ENCODE peak calls at places on chromosomes 7 and 10, in five cellular contexts. H is Panc1; O is stimulated activated CD4-positive, alpha-beta T cell treated with anti-CD3 and anti-CD28 coated beads, Interleukin-15, amount 100 ng/mL, for 24 hours; E is memory B cell; M is activated CD8-positive, alpha-beta memory T cell treated with anti-CD3 and anti-CD28 coated beads for 24 hours. Z is an unnamed sample.

GRCh38 chr10:32960022-32960421 is 2.0 kb upstream of the ITGB1 start:
- DNase-seq in H (no peak), O (no peak), E (no peak), M (no peak), Z (no peak)

GRCh38 chr7:22480523-22481075 is 19.4 kb downstream of the STEAP1B start:
- DNase-seq in H (no peak), O (no peak), E (no peak), M (no peak), Z (no peak)

GRCh38 chr7:72538856-72539255 is 126.7 kb upstream of the CALN1 start:
- DNase-seq in H (no peak), O (no peak), E (no peak), M (no peak), Z (no peak)

GRCh38 chr10:97131702-97132101 is 54.1 kb downstream of the SLIT1 start:
- DNase-seq in H (no peak), O (no peak), E (no peak), M (no peak), Z (no peak)

GRCh38 chr10:90181251-90181691 is 479.9 kb downstream of the KIF20B start:
- DNase-seq in H (no peak), O (no peak), E (no peak), M (no peak), Z (no peak)

GRCh38 chr10:96339956-96340904 is 18.6 kb downstream of the OPALIN start:
- DNase-seq in H (peak; percentile 20), O (peak; percentile 72), E (peak; percentile 41), M (peak; percentile 65), Z (no peak)

GRCh38 chr10:4834896-4835405 is 8.9 kb downstream of the AKR1E2 start:
- DNase-seq in H (no peak), O (no peak), E (no peak), M (no peak), Z (no peak)

GRCh38 chr7:76314042-76314721 is 11.7 kb downstream of the HSPB1 start:
- DNase-seq in H (no peak), O (peak; percentile 98), E (peak; percentile 88), M (peak; percentile 99), Z (peak; percentile 97)

GRCh38 chr10:12164085-12164484 is 31.6 kb downstream of the NUDT5 start:
- DNase-seq in H (no peak), O (no peak), E (no peak), M (no peak), Z (no peak)

GRCh38 chr10:61316866-61317265 is 136.3 kb downstream of the TMEM26 start:
- DNase-seq in H (no peak), O (no peak), E (no peak), M (no peak), Z (no peak)

GRCh38 chr10:117345143-117345542 is 30.1 kb downstream of the PDZD8 start:
- DNase-seq in H (no peak), O (no peak), E (no peak), M (no peak), Z (no peak)

GRCh38 chr10:1270906-1271305 is 214.7 kb downstream of the WDR37 start:
- DNase-seq in H (no peak), O (no peak), E (no peak), M (no peak), Z (no peak)

GRCh38 chr10:62037166-62037831 is 135.8 kb downstream of the ARID5B start:
- DNase-seq in H (no peak), O (no peak), E (no peak), M (no peak), Z (no peak)

GRCh38 chr7:94160719-94161435 is 156.7 kb upstream of the BET1 start:
- DNase-seq in H (no peak), O (no peak), E (no peak), M (no peak), Z (no peak)

GRCh38 chr10:128437786-128438350 is 311.6 kb upstream of the MKI67 start:
- DNase-seq in H (no peak), O (no peak), E (no peak), M (no peak), Z (no peak)

GRCh38 chr7:44375236-44375699 is 49.9 kb upstream of the CAMK2B start:
- DNase-seq in H (no peak), O (peak; percentile 22), E (no peak), M (no peak), Z (no peak)

GRCh38 chr10:15137636-15138035 is 30.9 kb downstream of the NMT2 start:
- DNase-seq in H (no peak), O (no peak), E (no peak), M (no peak), Z (no peak)

GRCh38 chr7:134637934-134638719 is 8.5 kb upstream of the BPGM start:
- DNase-seq in H (no peak), O (peak; percentile 6), E (no peak), M (no peak), Z (no peak)

GRCh38 chr10:47361293-47361692 is 13.1 kb downstream of the RBP3 start:
- DNase-seq in H (no peak), O (peak; percentile 59), E (no peak), M (no peak), Z (no peak)

GRCh38 chr7:116436305-116436826 is 63.2 kb upstream of the CAV2 start:
- DNase-seq in H (no peak), O (no peak), E (no peak), M (no peak), Z (no peak)

GRCh38 chr10:49844775-49845561 is 82.8 kb upstream of the OGDHL start:
- DNase-seq in H (peak; percentile 36), O (no peak), E (no peak), M (no peak), Z (no peak)

GRCh38 chr10:35641430-35642015 is 573 bp downstream of the FZD8 start:
- DNase-seq in H (no peak), O (peak; percentile 38), E (no peak), M (peak; percentile 62), Z (no peak)

GRCh38 chr10:122391875-122392274 is 17.4 kb downstream of the PLEKHA1 start:
- DNase-seq in H (no peak), O (no peak), E (no peak), M (no peak), Z (no peak)

GRCh38 chr7:11182736-11183135 is 209.1 kb downstream of the PHF14 start:
- DNase-seq in H (no peak), O (no peak), E (no peak), M (no peak), Z (no peak)

GRCh38 chr7:7562736-7563135 is 3.9 kb upstream of the MIOS start:
- DNase-seq in H (no peak), O (no peak), E (no peak), M (no peak), Z (no peak)

GRCh38 chr10:92689663-92690210 is at the start of gene HHEX:
- DNase-seq in H (no peak), O (peak; percentile 48), E (no peak), M (no peak), Z (peak; percentile 90)

GRCh38 chr7:138979226-138979979 is 1.8 kb downstream of the KIAA1549 start:
- DNase-seq in H (no peak), O (no peak), E (no peak), M (no peak), Z (no peak)

Z was measured in upper lobe of right lung.